ENCODE peak calls at places on chromosomes 13 and 19, in ten cellular contexts. One of them, this sample, is unnamed. For H3K4me1, the result is how much of the 10 kb centered on the place peaks cover.

GRCh38 chr19:32642771-32643170 is 32.2 kb downstream of the ANKRD27 start:
- DNase-seq in adipocyte: no peak
- DNase-seq in neural progenitor cell: no peak
- DNase-seq in esophagus squamous epithelium: no peak
- DNase-seq in right lobe of liver: no peak
- DNase-seq in DND-41: peak
- DNase-seq in cardiac muscle cell: no peak
- DNase-seq in SK-N-SH: no peak
- DNase-seq in CD8-positive, alpha-beta memory T cell: peak
- DNase-seq in endodermal cell: no peak
- DNase-seq in this sample: no peak

GRCh38 chr19:18340237-18340989 is at the start of gene PGPEP1:
- DNase-seq in endodermal cell: peak
- DNase-seq in adipocyte: peak
- DNase-seq in cardiac muscle cell: peak
- DNase-seq in CD8-positive, alpha-beta memory T cell: peak
- DNase-seq in DND-41: peak
- DNase-seq in right lobe of liver: peak
- DNase-seq in esophagus squamous epithelium: no peak
- DNase-seq in neural progenitor cell: peak
- DNase-seq in SK-N-SH: peak
- DNase-seq in this sample: peak

GRCh38 chr13:63455938-63456337 is 2040.3 kb upstream of the PCDH20 start:
- DNase-seq in right lobe of liver: no peak
- DNase-seq in DND-41: no peak
- DNase-seq in esophagus squamous epithelium: no peak
- DNase-seq in adipocyte: no peak
- DNase-seq in neural progenitor cell: peak
- DNase-seq in CD8-positive, alpha-beta memory T cell: no peak
- DNase-seq in SK-N-SH: peak
- DNase-seq in cardiac muscle cell: peak
- DNase-seq in endodermal cell: no peak
- DNase-seq in this sample: no peak

GRCh38 chr13:48775804-48776203 is 122.1 kb downstream of the CYSLTR2 start:
- DNase-seq in DND-41: no peak
- DNase-seq in right lobe of liver: no peak
- DNase-seq in endodermal cell: no peak
- DNase-seq in CD8-positive, alpha-beta memory T cell: no peak
- DNase-seq in esophagus squamous epithelium: no peak
- DNase-seq in neural progenitor cell: no peak
- DNase-seq in SK-N-SH: no peak
- DNase-seq in adipocyte: peak
- DNase-seq in cardiac muscle cell: peak
- DNase-seq in this sample: no peak

GRCh38 chr13:73913043-73913740 is 221.0 kb downstream of the KLF12 start:
- DNase-seq in esophagus squamous epithelium: no peak
- DNase-seq in DND-41: no peak
- DNase-seq in cardiac muscle cell: peak
- DNase-seq in CD8-positive, alpha-beta memory T cell: no peak
- DNase-seq in SK-N-SH: no peak
- DNase-seq in right lobe of liver: no peak
- DNase-seq in endodermal cell: peak
- DNase-seq in adipocyte: peak
- DNase-seq in neural progenitor cell: no peak
- DNase-seq in this sample: no peak

GRCh38 chr13:50891206-50891605 is 18.4 kb upstream of the RNASEH2B start:
- DNase-seq in SK-N-SH: no peak
- DNase-seq in right lobe of liver: no peak
- DNase-seq in DND-41: peak
- DNase-seq in adipocyte: no peak
- DNase-seq in cardiac muscle cell: no peak
- DNase-seq in neural progenitor cell: no peak
- DNase-seq in endodermal cell: no peak
- DNase-seq in esophagus squamous epithelium: no peak
- DNase-seq in CD8-positive, alpha-beta memory T cell: no peak
- DNase-seq in this sample: no peak

GRCh38 chr19:33296473-33297060 is 5.8 kb downstream of the CEBPA start:
- DNase-seq in esophagus squamous epithelium: no peak
- DNase-seq in endodermal cell: peak
- DNase-seq in cardiac muscle cell: no peak
- DNase-seq in CD8-positive, alpha-beta memory T cell: no peak
- DNase-seq in right lobe of liver: no peak
- DNase-seq in DND-41: no peak
- DNase-seq in adipocyte: no peak
- DNase-seq in SK-N-SH: peak
- DNase-seq in neural progenitor cell: no peak
- DNase-seq in this sample: no peak

GRCh38 chr13:40563350-40564125 is 102.9 kb downstream of the FOXO1 start:
- DNase-seq in endodermal cell: no peak
- DNase-seq in CD8-positive, alpha-beta memory T cell: no peak
- DNase-seq in adipocyte: no peak
- DNase-seq in cardiac muscle cell: peak
- DNase-seq in SK-N-SH: peak
- DNase-seq in DND-41: no peak
- DNase-seq in neural progenitor cell: peak
- DNase-seq in right lobe of liver: peak
- DNase-seq in esophagus squamous epithelium: no peak
- DNase-seq in this sample: no peak

GRCh38 chr13:84925443-84925842 is 873.8 kb downstream of the SLITRK6 start:
- DNase-seq in endodermal cell: no peak
- DNase-seq in DND-41: no peak
- DNase-seq in neural progenitor cell: no peak
- DNase-seq in CD8-positive, alpha-beta memory T cell: no peak
- DNase-seq in cardiac muscle cell: no peak
- DNase-seq in right lobe of liver: no peak
- DNase-seq in SK-N-SH: no peak
- DNase-seq in esophagus squamous epithelium: no peak
- DNase-seq in adipocyte: peak
- DNase-seq in this sample: no peak

GRCh38 chr13:55572862-55573261 is 1567.9 kb upstream of the PRR20A start:
- DNase-seq in esophagus squamous epithelium: no peak
- DNase-seq in cardiac muscle cell: no peak
- DNase-seq in SK-N-SH: no peak
- DNase-seq in adipocyte: no peak
- DNase-seq in neural progenitor cell: no peak
- DNase-seq in right lobe of liver: no peak
- DNase-seq in endodermal cell: no peak
- DNase-seq in DND-41: no peak
- DNase-seq in CD8-positive, alpha-beta memory T cell: no peak
- DNase-seq in this sample: no peak
- H3K4me1 ChIP-seq in esophagus squamous epithelium: under half
- H3K4me1 ChIP-seq in cardiac muscle cell: under half
- H3K4me1 ChIP-seq in SK-N-SH: under half
- H3K4me1 ChIP-seq in adipocyte: under half
- H3K4me1 ChIP-seq in neural progenitor cell: under half
- H3K4me1 ChIP-seq in right lobe of liver: under half
- H3K4me1 ChIP-seq in endodermal cell: under half
- H3K4me1 ChIP-seq in DND-41: under half
- H3K4me1 ChIP-seq in CD8-positive, alpha-beta memory T cell: under half
- H3K4me1 ChIP-seq in this sample: under half

GRCh38 chr19:14559916-14560775 is 11.7 kb downstream of the NDUFB7 start:
- DNase-seq in DND-41: no peak
- DNase-seq in endodermal cell: no peak
- DNase-seq in CD8-positive, alpha-beta memory T cell: no peak
- DNase-seq in adipocyte: no peak
- DNase-seq in neural progenitor cell: no peak
- DNase-seq in right lobe of liver: no peak
- DNase-seq in esophagus squamous epithelium: no peak
- DNase-seq in SK-N-SH: no peak
- DNase-seq in cardiac muscle cell: no peak
- DNase-seq in this sample: no peak

GRCh38 chr19:14555918-14556661 is 15.8 kb downstream of the NDUFB7 start:
- DNase-seq in endodermal cell: no peak
- DNase-seq in esophagus squamous epithelium: no peak
- DNase-seq in adipocyte: no peak
- DNase-seq in right lobe of liver: no peak
- DNase-seq in CD8-positive, alpha-beta memory T cell: no peak
- DNase-seq in SK-N-SH: no peak
- DNase-seq in neural progenitor cell: no peak
- DNase-seq in cardiac muscle cell: peak
- DNase-seq in DND-41: no peak
- DNase-seq in this sample: no peak

GRCh38 chr19:14556662-14557188 is 15.1 kb downstream of the NDUFB7 start:
- DNase-seq in DND-41: peak
- DNase-seq in esophagus squamous epithelium: no peak
- DNase-seq in neural progenitor cell: peak
- DNase-seq in cardiac muscle cell: peak
- DNase-seq in adipocyte: peak
- DNase-seq in right lobe of liver: peak
- DNase-seq in endodermal cell: peak
- DNase-seq in CD8-positive, alpha-beta memory T cell: peak
- DNase-seq in SK-N-SH: peak
- DNase-seq in this sample: peak

GRCh38 chr19:14560776-14561108 is 11.1 kb downstream of the NDUFB7 start:
- DNase-seq in esophagus squamous epithelium: no peak
- DNase-seq in DND-41: no peak
- DNase-seq in right lobe of liver: no peak
- DNase-seq in CD8-positive, alpha-beta memory T cell: no peak
- DNase-seq in endodermal cell: no peak
- DNase-seq in adipocyte: no peak
- DNase-seq in neural progenitor cell: no peak
- DNase-seq in cardiac muscle cell: no peak
- DNase-seq in SK-N-SH: no peak
- DNase-seq in this sample: no peak

GRCh38 chr19:14558370-14559066 is 13.3 kb downstream of the NDUFB7 start:
- DNase-seq in esophagus squamous epithelium: no peak
- DNase-seq in CD8-positive, alpha-beta memory T cell: no peak
- DNase-seq in cardiac muscle cell: no peak
- DNase-seq in endodermal cell: no peak
- DNase-seq in DND-41: no peak
- DNase-seq in SK-N-SH: no peak
- DNase-seq in neural progenitor cell: no peak
- DNase-seq in adipocyte: no peak
- DNase-seq in right lobe of liver: no peak
- DNase-seq in this sample: peak
- H3K4me1 ChIP-seq in esophagus squamous epithelium: half or more
- H3K4me1 ChIP-seq in CD8-positive, alpha-beta memory T cell: under half
- H3K4me1 ChIP-seq in cardiac muscle cell: under half
- H3K4me1 ChIP-seq in endodermal cell: under half
- H3K4me1 ChIP-seq in DND-41: under half
- H3K4me1 ChIP-seq in SK-N-SH: under half
- H3K4me1 ChIP-seq in neural progenitor cell: under half
- H3K4me1 ChIP-seq in adipocyte: under half
- H3K4me1 ChIP-seq in right lobe of liver: under half
- H3K4me1 ChIP-seq in this sample: under half

GRCh38 chr19:42279148-42279901 is 10.3 kb downstream of the CIC start:
- DNase-seq in cardiac muscle cell: no peak
- DNase-seq in neural progenitor cell: no peak
- DNase-seq in esophagus squamous epithelium: no peak
- DNase-seq in DND-41: no peak
- DNase-seq in endodermal cell: no peak
- DNase-seq in right lobe of liver: no peak
- DNase-seq in CD8-positive, alpha-beta memory T cell: no peak
- DNase-seq in adipocyte: no peak
- DNase-seq in SK-N-SH: no peak
- DNase-seq in this sample: no peak

GRCh38 chr19:42280761-42281174 is 11.7 kb downstream of the CIC start:
- DNase-seq in neural progenitor cell: peak
- DNase-seq in DND-41: no peak
- DNase-seq in endodermal cell: no peak
- DNase-seq in SK-N-SH: peak
- DNase-seq in CD8-positive, alpha-beta memory T cell: peak
- DNase-seq in cardiac muscle cell: no peak
- DNase-seq in right lobe of liver: no peak
- DNase-seq in esophagus squamous epithelium: no peak
- DNase-seq in adipocyte: peak
- DNase-seq in this sample: no peak

GRCh38 chr19:42281175-42282035 is 12.4 kb downstream of the CIC start:
- DNase-seq in neural progenitor cell: peak
- DNase-seq in cardiac muscle cell: peak
- DNase-seq in DND-41: peak
- DNase-seq in right lobe of liver: peak
- DNase-seq in SK-N-SH: no peak
- DNase-seq in adipocyte: peak
- DNase-seq in endodermal cell: peak
- DNase-seq in esophagus squamous epithelium: no peak
- DNase-seq in CD8-positive, alpha-beta memory T cell: no peak
- DNase-seq in this sample: peak

GRCh38 chr19:42277821-42278809 is 9.1 kb downstream of the CIC start:
- DNase-seq in CD8-positive, alpha-beta memory T cell: no peak
- DNase-seq in right lobe of liver: peak
- DNase-seq in DND-41: no peak
- DNase-seq in endodermal cell: peak
- DNase-seq in SK-N-SH: peak
- DNase-seq in adipocyte: peak
- DNase-seq in cardiac muscle cell: peak
- DNase-seq in esophagus squamous epithelium: no peak
- DNase-seq in neural progenitor cell: no peak
- DNase-seq in this sample: no peak

DNA sequence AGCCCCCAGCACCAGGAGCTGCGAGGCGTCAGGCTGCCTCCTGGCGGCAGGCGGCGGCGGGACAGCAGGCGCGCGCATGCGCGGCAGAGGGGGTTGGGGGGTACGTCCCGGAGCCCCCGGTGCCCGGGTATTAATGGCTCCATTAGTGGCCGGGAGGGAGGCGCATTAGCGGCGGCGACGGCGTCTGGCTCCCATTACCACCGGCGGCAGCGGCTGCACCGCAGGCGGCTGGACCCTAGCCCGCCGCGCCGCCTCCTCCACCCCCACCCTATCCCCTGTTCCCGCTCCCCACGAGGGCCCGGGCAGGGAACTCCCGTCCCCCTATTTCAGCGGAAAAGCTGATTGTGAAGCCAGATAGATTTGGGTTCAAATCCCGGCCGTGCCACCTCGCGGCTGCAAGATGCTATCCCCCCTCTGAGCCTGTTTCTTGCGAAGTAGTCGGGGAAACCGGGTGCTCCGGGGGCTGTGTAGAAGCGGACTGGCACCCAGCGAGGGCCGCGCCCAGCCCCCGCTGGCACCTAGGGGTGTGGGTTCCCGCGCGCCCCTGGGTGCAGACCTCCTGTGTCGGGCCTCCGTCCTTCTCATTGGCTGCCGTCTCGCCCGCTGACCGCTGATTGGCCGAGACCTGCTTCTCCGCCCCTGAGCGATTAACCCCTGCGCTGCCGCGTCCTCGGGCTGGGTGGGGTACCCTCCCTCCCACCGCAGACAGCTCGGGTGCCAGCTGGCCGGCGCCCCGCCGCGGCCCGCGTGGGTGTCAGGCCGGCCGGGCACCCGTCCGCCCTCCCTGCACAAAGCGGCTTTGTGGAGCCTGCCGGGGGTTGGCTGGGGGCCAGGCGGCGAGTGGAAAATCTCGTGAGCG is 11.1 kb downstream of the CIC start:
- DNase-seq in esophagus squamous epithelium: no peak
- DNase-seq in adipocyte: peak
- DNase-seq in endodermal cell: peak
- DNase-seq in neural progenitor cell: peak
- DNase-seq in SK-N-SH: peak
- DNase-seq in cardiac muscle cell: peak
- DNase-seq in right lobe of liver: peak
- DNase-seq in DND-41: peak
- DNase-seq in CD8-positive, alpha-beta memory T cell: peak
- DNase-seq in this sample: peak
- H3K4me1 ChIP-seq in esophagus squamous epithelium: half or more
- H3K4me1 ChIP-seq in adipocyte: half or more
- H3K4me1 ChIP-seq in endodermal cell: under half
- H3K4me1 ChIP-seq in neural progenitor cell: under half
- H3K4me1 ChIP-seq in SK-N-SH: under half
- H3K4me1 ChIP-seq in cardiac muscle cell: under half
- H3K4me1 ChIP-seq in right lobe of liver: under half
- H3K4me1 ChIP-seq in DND-41: half or more
- H3K4me1 ChIP-seq in CD8-positive, alpha-beta memory T cell: half or more
- H3K4me1 ChIP-seq in this sample: half or more

GRCh38 chr13:59689057-59689456 is 474.7 kb downstream of the DIAPH3 start:
- DNase-seq in endodermal cell: peak
- DNase-seq in right lobe of liver: no peak
- DNase-seq in neural progenitor cell: peak
- DNase-seq in esophagus squamous epithelium: no peak
- DNase-seq in SK-N-SH: no peak
- DNase-seq in DND-41: no peak
- DNase-seq in adipocyte: no peak
- DNase-seq in cardiac muscle cell: no peak
- DNase-seq in CD8-positive, alpha-beta memory T cell: no peak
- DNase-seq in this sample: no peak
- H3K4me1 ChIP-seq in endodermal cell: under half
- H3K4me1 ChIP-seq in right lobe of liver: under half
- H3K4me1 ChIP-seq in neural progenitor cell: half or more
- H3K4me1 ChIP-seq in esophagus squamous epithelium: under half
- H3K4me1 ChIP-seq in SK-N-SH: under half
- H3K4me1 ChIP-seq in DND-41: under half
- H3K4me1 ChIP-seq in adipocyte: under half
- H3K4me1 ChIP-seq in cardiac muscle cell: under half
- H3K4me1 ChIP-seq in CD8-positive, alpha-beta memory T cell: under half
- H3K4me1 ChIP-seq in this sample: under half

This sample was measured in left lung.